ENCODE peak calls at places on chromosomes 5 and 9, in eight cellular contexts. Y, E, G, J, W, C, P and D are unnamed samples.

GRCh38 chr5:143014017-143014651 is 244.0 kb downstream of the ARHGAP26 start:
- DNase-seq in Y (no peak), G (peak; percentile 58), J (no peak), C (no peak), P (no peak), W (peak; percentile 27), E (peak; percentile 53), D (no peak)

GRCh38 chr9:129145841-129146292 is 32.2 kb downstream of the IER5L start:
- DNase-seq in E (no peak), P (no peak), W (peak; percentile 86), G (no peak), J (peak; percentile 72), Y (no peak), C (peak; percentile 97), D (no peak)

GRCh38 chr5:55232194-55232984 is 1.0 kb downstream of the CCNO start:
- DNase-seq in G (peak; percentile 63), W (peak; percentile 16), Y (no peak), E (no peak), J (no peak), C (peak; percentile 55), P (no peak), D (peak; percentile 13)

GRCh38 chr5:9835121-9835770 is 205.1 kb upstream of the TAS2R1 start:
- DNase-seq in E (no peak), Y (no peak), G (no peak), C (peak; percentile 37), J (no peak), P (no peak), W (peak; percentile 14), D (no peak)

GRCh38 chr5:176543428-176544182 is 5.5 kb upstream of the CDHR2 start:
- DNase-seq in E (peak; percentile 82), Y (peak; percentile 54), W (peak; percentile 35), P (peak; percentile 31), C (peak; percentile 70), J (no peak), G (peak; percentile 80), D (peak; percentile 72)

GRCh38 chr5:125835293-125836172 is 587.7 kb upstream of the GRAMD2B start:
- DNase-seq in G (peak; percentile 3), J (no peak), C (peak; percentile 66), P (peak; percentile 40), W (no peak), Y (no peak), E (no peak), D (no peak)

GRCh38 chr9:132074736-132075135 is 4.9 kb downstream of the MED27 start:
- DNase-seq in P (no peak), E (no peak), Y (no peak), G (no peak), C (peak; percentile 84), J (peak; percentile 62), W (no peak), D (no peak)

GRCh38 chr9:89475891-89476440 is 21.9 kb downstream of the SEMA4D start:
- DNase-seq in W (no peak), P (no peak), C (no peak), G (no peak), E (peak; percentile 7), Y (no peak), J (no peak), D (no peak)

GRCh38 chr5:115785395-115786009 is 31.0 kb downstream of the CDO1 start:
- DNase-seq in J (no peak), P (no peak), G (no peak), C (no peak), E (no peak), Y (no peak), W (no peak), D (no peak)

GRCh38 chr5:55855509-55855908 is 4.4 kb downstream of the IL31RA start:
- DNase-seq in W (peak; percentile 41), C (no peak), P (no peak), G (peak; percentile 63), Y (no peak), J (no peak), E (no peak), D (no peak)

GRCh38 chr5:25006734-25007133 is 362.0 kb upstream of the CDH10 start:
- DNase-seq in C (peak; percentile 68), Y (no peak), J (no peak), W (peak; percentile 70), G (peak; percentile 40), E (no peak), P (no peak), D (no peak)

GRCh38 chr5:75601996-75602395 is 9.3 kb upstream of the ANKDD1B start:
- DNase-seq in G (no peak), W (peak; percentile 53), E (no peak), C (no peak), P (no peak), Y (no peak), J (peak; percentile 87), D (no peak)

GRCh38 chr5:123035320-123035949 is 1.1 kb downstream of the PPIC start:
- DNase-seq in P (no peak), W (peak; percentile 27), Y (no peak), G (peak; percentile 21), J (peak; percentile 39), C (peak; percentile 59), E (no peak), D (no peak)

GRCh38 chr5:150022163-150022540 is 21.6 kb downstream of the HMGXB3 start:
- DNase-seq in E (no peak), C (peak; percentile 89), G (no peak), J (peak; percentile 89), W (peak; percentile 97), P (no peak), Y (no peak), D (no peak)

GRCh38 chr5:159099049-159099760 is 511 bp downstream of the EBF1 start:
- DNase-seq in G (peak; percentile 62), J (peak; percentile 34), E (peak; percentile 64), W (peak; percentile 23), Y (no peak), C (peak; percentile 84), P (no peak), D (peak; percentile 31)